ENCODE peak calls at places on chromosomes 3 and 15, in four cellular contexts. W is transverse colon, K is IMR-90, P is lower lobe of right lung. C is an unnamed sample. For H3K36me3, the result is how much of the 10 kb centered on the place peaks cover.

GRCh38 chr3:32816439-32817194 is 1.2 kb upstream of the TRIM71 start:
- DNase-seq in W (no peak), K (no peak), P (peak), C (no peak)

GRCh38 chr3:126557415-126557745 is 1.4 kb downstream of the C3orf22 start:
- DNase-seq in W (peak), K (no peak), P (peak), C (peak)

GRCh38 chr3:195908439-195909293 is at the start of gene TNK2:
- DNase-seq in W (peak), K (no peak), P (peak), C (peak)

GRCh38 chr15:37014137-37014536 is 86.2 kb downstream of the MEIS2 start:
- DNase-seq in W (no peak), K (no peak), P (no peak), C (no peak)

GRCh38 chr15:32942286-32942927 is 224.6 kb downstream of the GREM1 start:
- DNase-seq in W (no peak), K (no peak), P (no peak), C (no peak)

GRCh38 chr15:31157644-31158069 is 56.1 kb upstream of the TRPM1 start:
- DNase-seq in W (no peak), K (no peak), P (no peak), C (no peak)

GRCh38 chr3:22835041-22835440 is 368.1 kb upstream of the UBE2E2 start:
- DNase-seq in W (no peak), K (no peak), P (no peak), C (no peak)

GRCh38 chr3:9542182-9542581 is 11.4 kb downstream of the LHFPL4 start:
- DNase-seq in W (no peak), K (no peak), P (no peak), C (no peak)

GRCh38 chr15:99683000-99683670 is 50.1 kb downstream of the LYSMD4 start:
- DNase-seq in W (no peak), K (peak), P (no peak), C (no peak)

GRCh38 chr15:76994971-76995945 is at the start of gene PSTPIP1:
- DNase-seq in W (peak), K (no peak), P (peak), C (peak)

GRCh38 chr3:2211568-2211967 is 112.9 kb downstream of the CNTN4 start:
- DNase-seq in W (no peak), K (no peak), P (no peak), C (no peak)

GRCh38 chr3:4356642-4357041 is 53.5 kb downstream of the SETMAR start:
- DNase-seq in W (no peak), K (no peak), P (no peak), C (no peak)

GRCh38 chr3:8560608-8561007 is 59.0 kb downstream of the LMCD1 start:
- DNase-seq in W (no peak), K (peak), P (no peak), C (no peak)

GRCh38 chr3:126187920-126188319 is 7.5 kb upstream of the ALDH1L1 start:
- DNase-seq in W (no peak), K (no peak), P (no peak), C (no peak)

GRCh38 chr3:42979044-42979962 is at the start of gene GASK1A:
- DNase-seq in W (peak), K (no peak), P (peak), C (peak)

GRCh38 chr3:11238057-11238456 is 34.1 kb upstream of the ATG7 start:
- DNase-seq in W (no peak), K (peak), P (no peak), C (no peak)

GRCh38 chr3:195257454-195258448 is 13.2 kb downstream of the XXYLT1 start:
- DNase-seq in W (no peak), K (peak), P (no peak), C (peak)

GRCh38 chr3:25783661-25784512 is 644 bp upstream of the NGLY1 start:
- DNase-seq in W (no peak), K (peak), P (peak), C (peak)

GRCh38 chr15:67433495-67434099 is 87.3 kb upstream of the C15orf61 start:
- DNase-seq in W (peak), K (peak), P (no peak), C (no peak)

GRCh38 chr15:92808611-92809063 is 91.5 kb upstream of the CHD2 start:
- DNase-seq in W (no peak), K (peak), P (peak), C (no peak)

GRCh38 chr3:136305879-136306278 is 55.7 kb downstream of the PCCB start:
- DNase-seq in W (no peak), K (peak), P (no peak), C (no peak)
- TF ChIP-seq CTCF in W (no peak), K (peak), P (no peak), C (no peak)

DNA sequence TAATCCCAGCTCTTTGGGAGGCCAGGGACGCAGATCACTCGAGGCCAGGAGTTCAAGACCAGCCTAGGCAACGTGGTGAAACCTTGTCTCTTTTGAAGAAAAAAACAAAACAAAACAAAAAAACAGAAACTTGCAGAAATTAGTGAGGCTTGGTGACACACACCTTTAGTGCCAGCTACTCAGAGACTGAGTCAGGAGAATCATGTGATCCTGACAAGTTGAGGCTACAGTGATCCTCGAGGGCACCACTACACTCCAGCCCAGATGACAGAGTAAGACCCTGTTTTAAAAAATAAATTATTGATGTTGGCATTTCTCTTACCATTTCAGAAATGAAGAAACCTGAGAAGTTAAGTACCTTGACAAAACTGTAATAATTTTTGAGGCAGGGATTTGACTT is 44.6 kb upstream of the CCNB2 start:
- DNase-seq in W (no peak), K (no peak), P (no peak), C (no peak)
- H3K36me3 ChIP-seq in W (half or more), K (under half), P (half or more), C (under half)

GRCh38 chr15:73153024-73153423 is 100.8 kb downstream of the NEO1 start:
- DNase-seq in W (no peak), K (no peak), P (no peak), C (no peak)

GRCh38 chr15:73153447-73153846 is 101.2 kb downstream of the NEO1 start:
- DNase-seq in W (no peak), K (no peak), P (no peak), C (no peak)

GRCh38 chr15:73150831-73151230 is 98.6 kb downstream of the NEO1 start:
- DNase-seq in W (no peak), K (no peak), P (no peak), C (no peak)

GRCh38 chr15:73156431-73157191 is 104.3 kb downstream of the NEO1 start:
- DNase-seq in W (no peak), K (no peak), P (peak), C (no peak)
- TF ChIP-seq CTCF in W (no peak), K (no peak), P (no peak), C (no peak)

GRCh38 chr3:150920236-150920635 is 15.0 kb upstream of the MINDY4B start:
- DNase-seq in W (no peak), K (no peak), P (no peak), C (no peak)

GRCh38 chr3:150922611-150923010 is 17.4 kb upstream of the MINDY4B start:
- DNase-seq in W (no peak), K (no peak), P (no peak), C (no peak)

GRCh38 chr3:150925751-150926201 is 20.5 kb upstream of the MINDY4B start:
- DNase-seq in W (peak), K (peak), P (peak), C (peak)

GRCh38 chr3:150917941-150918340 is 12.7 kb upstream of the MINDY4B start:
- DNase-seq in W (no peak), K (no peak), P (no peak), C (no peak)

GRCh38 chr3:150921207-150921606 is 16.0 kb upstream of the MINDY4B start:
- DNase-seq in W (no peak), K (no peak), P (no peak), C (no peak)
- H3K36me3 ChIP-seq in W (under half), K (under half), P (under half), C (under half)

DNA sequence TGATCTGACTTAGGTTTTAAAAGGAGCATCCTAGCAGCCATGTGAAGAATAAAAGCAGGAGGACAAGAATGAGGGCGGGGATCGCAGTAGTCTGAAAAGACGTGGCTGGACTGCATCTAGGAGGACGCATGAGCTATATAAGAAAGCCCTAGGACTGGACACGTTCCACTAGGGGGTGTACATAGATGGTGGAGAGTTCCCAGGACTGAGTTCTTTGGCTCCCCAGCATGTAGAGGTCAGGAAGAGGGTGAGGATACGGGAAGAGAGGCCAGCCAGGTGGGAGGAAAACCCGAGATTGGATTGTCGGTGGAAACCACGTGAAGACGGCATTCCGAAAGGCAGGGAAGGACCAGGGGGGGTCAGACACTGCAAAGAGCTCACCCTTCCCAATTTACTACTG is 64.2 kb upstream of the CFAP161 start:
- DNase-seq in W (no peak), K (no peak), P (no peak), C (no peak)
- TF ChIP-seq CTCF in W (no peak), K (no peak), P (no peak), C (no peak)